ENCODE peak calls at places on chromosome 17, in five cellular contexts. H, X, T, J and Y are unnamed samples.

GRCh38 chr17:4965311-4965986 is 2.2 kb downstream of the SPAG7 start:
- DNase-seq in H (no peak), T (no peak), J (no peak), X (no peak), Y (no peak)

GRCh38 chr17:17859909-17860760 is 23.3 kb upstream of the SREBF1 start:
- DNase-seq in X (peak), T (no peak), J (no peak), H (peak), Y (peak)

GRCh38 chr17:68686108-68686988 is 85.2 kb upstream of the FAM20A start:
- DNase-seq in J (no peak), T (no peak), X (no peak), H (no peak), Y (no peak)

GRCh38 chr17:66654341-66654740 is 180.6 kb upstream of the CACNG5 start:
- DNase-seq in H (no peak), T (no peak), J (no peak), X (no peak), Y (no peak)

GRCh38 chr17:47622179-47622549 is 27.6 kb upstream of the KPNB1 start:
- DNase-seq in X (no peak), J (no peak), H (no peak), T (no peak), Y (no peak)

GRCh38 chr17:29653995-29654714 is 31.4 kb upstream of the CORO6 start:
- DNase-seq in X (no peak), J (no peak), H (peak), T (no peak), Y (no peak)

GRCh38 chr17:83135692-83136091 is 56.3 kb downstream of the METRNL start:
- DNase-seq in J (no peak), X (peak), H (no peak), T (no peak), Y (no peak)

GRCh38 chr17:75047398-75048098 is 523 bp downstream of the KCTD2 start:
- DNase-seq in X (peak), J (no peak), H (no peak), T (no peak), Y (no peak)

DNA sequence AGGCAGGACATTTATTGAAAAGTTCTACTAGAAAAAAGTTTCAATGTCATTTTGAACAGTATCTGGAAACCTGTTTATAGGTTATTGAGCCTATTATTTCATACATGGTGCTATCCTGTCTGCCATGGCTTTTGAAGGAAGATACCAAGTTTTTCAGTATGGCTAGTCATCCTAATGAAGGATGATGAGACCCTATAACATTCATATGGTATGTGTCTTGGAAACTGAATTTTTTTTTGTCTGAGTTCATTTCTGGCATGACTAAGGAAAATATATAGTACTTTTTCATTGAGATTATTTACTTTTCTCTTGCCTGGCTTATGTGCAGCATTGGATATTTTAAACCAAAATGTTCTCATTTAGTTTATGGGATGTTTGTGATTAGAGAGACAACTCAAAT is 30.2 kb downstream of the CLTC start:
- DNase-seq in T (no peak), H (no peak), J (no peak), X (no peak), Y (no peak)
- H3K27ac ChIP-seq in T (no peak), H (no peak), J (no peak), X (no peak), Y (no peak)

DNA sequence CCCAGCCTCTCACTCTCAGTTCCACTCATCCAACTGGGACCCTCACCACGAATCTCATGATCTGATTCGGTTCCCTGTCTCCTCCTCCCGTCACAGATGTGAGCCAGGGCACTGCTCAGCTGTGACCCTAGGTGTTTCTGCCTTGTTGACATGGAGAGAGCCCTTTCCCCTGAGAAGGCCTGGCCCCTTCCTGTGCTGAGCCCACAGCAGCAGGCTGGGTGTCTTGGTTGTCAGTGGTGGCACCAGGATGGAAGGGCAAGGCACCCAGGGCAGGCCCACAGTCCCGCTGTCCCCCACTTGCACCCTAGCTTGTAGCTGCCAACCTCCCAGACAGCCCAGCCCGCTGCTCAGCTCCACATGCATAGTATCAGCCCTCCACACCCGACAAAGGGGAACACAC is 26.5 kb downstream of the STH start:
- DNase-seq in H (no peak), T (no peak), J (no peak), X (no peak), Y (no peak)
- H3K27ac ChIP-seq in H (no peak), T (no peak), J (no peak), X (peak), Y (no peak)

GRCh38 chr17:3891626-3892094 is 1.2 kb downstream of the CAMKK1 start:
- DNase-seq in X (no peak), T (no peak), J (no peak), H (no peak), Y (no peak)
- H3K27ac ChIP-seq in X (peak), T (no peak), J (peak), H (no peak), Y (peak)

GRCh38 chr17:15453782-15454181 is 13.6 kb downstream of the CDRT4 start:
- DNase-seq in H (no peak), J (no peak), X (no peak), T (no peak), Y (no peak)

GRCh38 chr17:15456486-15456885 is 10.9 kb downstream of the CDRT4 start:
- DNase-seq in H (no peak), J (no peak), T (no peak), X (no peak), Y (no peak)

GRCh38 chr17:15454328-15454727 is 13.1 kb downstream of the CDRT4 start:
- DNase-seq in J (no peak), H (no peak), T (no peak), X (no peak), Y (no peak)

GRCh38 chr17:15457723-15458094 is 9.7 kb downstream of the CDRT4 start:
- DNase-seq in H (no peak), J (no peak), T (no peak), X (no peak), Y (no peak)

GRCh38 chr17:15456972-15457722 is 10.3 kb downstream of the CDRT4 start:
- DNase-seq in J (no peak), H (peak), X (peak), T (no peak), Y (no peak)
- H3K27ac ChIP-seq in J (no peak), H (no peak), X (peak), T (peak), Y (no peak)

GRCh38 chr17:14098246-14098645 is 28.9 kb downstream of the COX10 start:
- DNase-seq in J (no peak), T (no peak), X (no peak), H (peak), Y (no peak)
- H3K27ac ChIP-seq in J (no peak), T (no peak), X (no peak), H (no peak), Y (no peak)